ENCODE peak calls at places on chromosomes 1 and 21, in nine cellular contexts. E is activated CD4-positive, CD25-positive, alpha-beta regulatory T cell treated with anti-CD3 and anti-CD28 coated beads, Interleukin-2, amount 50 U/mL, for 72 hours; Q is dorsolateral prefrontal cortex; Y is activated CD4-positive, alpha-beta memory T cell treated with anti-CD3 and anti-CD28 coated beads for 36 hours; L is Ammon's horn; H is SK-N-MC; I is activated effector memory CD4-positive, alpha-beta T cell treated with anti-CD3 and anti-CD28 coated beads, Interleukin-2, amount 50 U/mL, for 16 hours; G is AG09319; F is activated CD4-positive, alpha-beta T cell treated with anti-CD3 and anti-CD28 coated beads, Interleukin-2, amount 50 U/mL, for 24 hours. W is an unnamed sample.

GRCh38 chr1:30700528-30701265 is 22.7 kb downstream of the MATN1 start:
- DNase-seq in Q (no peak), F (no peak), H (no peak), G (no peak), I (no peak), L (peak), Y (no peak), E (no peak), W (peak)

GRCh38 chr21:46052703-46053651 is 44.9 kb upstream of the COL6A2 start:
- DNase-seq in H (no peak), G (no peak), F (peak), E (no peak), Q (no peak), Y (peak), L (no peak), I (peak), W (no peak)

GRCh38 chr1:8142955-8143629 is 117.0 kb upstream of the ERRFI1 start:
- DNase-seq in Y (no peak), Q (no peak), I (no peak), H (no peak), G (no peak), L (no peak), E (no peak), F (no peak), W (no peak)

GRCh38 chr1:7671676-7672075 is 99.4 kb upstream of the VAMP3 start:
- DNase-seq in G (no peak), I (no peak), H (no peak), Q (no peak), L (no peak), Y (no peak), E (no peak), F (no peak), W (no peak)

GRCh38 chr1:145892486-145893087 is 6.9 kb upstream of the ANKRD35 start:
- DNase-seq in I (no peak), F (no peak), Y (no peak), L (no peak), G (no peak), E (no peak), H (no peak), Q (no peak), W (no peak)

GRCh38 chr1:33424205-33424604 is 6.7 kb downstream of the PHC2 start:
- DNase-seq in I (no peak), E (no peak), L (no peak), H (no peak), F (no peak), Y (no peak), Q (no peak), G (no peak), W (no peak)

GRCh38 chr1:230752407-230752806 is 5.2 kb downstream of the CAPN9 start:
- DNase-seq in L (peak), F (no peak), E (no peak), Q (peak), I (no peak), H (no peak), G (no peak), Y (no peak), W (peak)

GRCh38 chr1:163055531-163055930 is 13.6 kb upstream of the RGS4 start:
- DNase-seq in H (peak), L (peak), I (no peak), Y (no peak), E (no peak), Q (no peak), G (no peak), F (no peak), W (no peak)

GRCh38 chr1:37270639-37271038 is 203.7 kb upstream of the ZC3H12A start:
- DNase-seq in Y (no peak), L (no peak), E (no peak), H (no peak), F (no peak), G (no peak), I (no peak), Q (no peak), W (no peak)

GRCh38 chr1:228416217-228416971 is at the start of gene TRIM17:
- DNase-seq in F (no peak), H (no peak), I (peak), Q (no peak), E (no peak), L (no peak), G (no peak), Y (peak), W (no peak)

GRCh38 chr1:234975122-234975940 is 153.3 kb downstream of the TOMM20 start:
- DNase-seq in G (peak), H (no peak), Q (no peak), E (no peak), Y (no peak), L (no peak), F (no peak), I (peak), W (no peak)

GRCh38 chr1:205360166-205360565 is 3.4 kb upstream of the KLHDC8A start:
- DNase-seq in F (no peak), L (peak), Q (peak), I (no peak), Y (no peak), E (no peak), G (no peak), H (no peak), W (no peak)

GRCh38 chr1:97581614-97582051 is 339.2 kb downstream of the DPYD start:
- DNase-seq in F (no peak), I (no peak), E (no peak), L (no peak), Q (no peak), G (no peak), Y (no peak), H (no peak), W (no peak)

GRCh38 chr21:26961704-26962103 is 5.2 kb downstream of the ADAMTS5 start:
- DNase-seq in Y (no peak), F (no peak), Q (no peak), H (no peak), G (no peak), L (no peak), I (no peak), E (no peak), W (no peak)

GRCh38 chr1:157505481-157506272 is 46.6 kb downstream of the FCRL5 start:
- DNase-seq in L (peak), G (peak), Q (peak), E (no peak), I (no peak), Y (peak), F (peak), H (no peak), W (no peak)

GRCh38 chr1:229258851-229259110 is 12.1 kb upstream of the RAB4A start:
- DNase-seq in E (no peak), F (no peak), I (no peak), Q (no peak), G (no peak), H (no peak), Y (no peak), L (no peak), W (no peak)

GRCh38 chr1:68228833-68229232 is 3.5 kb downstream of the WLS start:
- DNase-seq in G (peak), I (no peak), L (no peak), E (no peak), Q (no peak), H (no peak), F (no peak), Y (no peak), W (no peak)

GRCh38 chr1:1763657-1764621 is 14.3 kb downstream of the NADK start:
- DNase-seq in Y (no peak), H (no peak), L (peak), G (no peak), I (no peak), Q (peak), E (no peak), F (no peak), W (no peak)

GRCh38 chr1:192160186-192160585 is 1.9 kb downstream of the RGS18 start:
- DNase-seq in F (no peak), G (no peak), E (no peak), Y (no peak), I (no peak), L (no peak), H (no peak), Q (no peak), W (no peak)

GRCh38 chr1:109996476-109996875 is 11.9 kb downstream of the AHCYL1 start:
- DNase-seq in F (no peak), E (no peak), Q (no peak), Y (no peak), L (no peak), H (no peak), I (no peak), G (no peak), W (no peak)

GRCh38 chr1:24925082-24925779 is 4.8 kb downstream of the RUNX3 start:
- DNase-seq in F (peak), Q (no peak), G (no peak), I (peak), Y (peak), L (no peak), H (no peak), E (peak), W (no peak)

GRCh38 chr1:37174876-37175275 is 140.6 kb upstream of the GRIK3 start:
- DNase-seq in E (no peak), H (no peak), I (no peak), F (no peak), Q (no peak), G (no peak), L (no peak), Y (no peak), W (no peak)

GRCh38 chr1:1181938-1182410 is 8.3 kb downstream of the TTLL10 start:
- DNase-seq in E (no peak), G (no peak), I (no peak), Q (no peak), L (no peak), H (no peak), F (no peak), Y (no peak), W (no peak)

GRCh38 chr1:156247460-156248322 is at the start of gene PAQR6:
- DNase-seq in L (peak), G (no peak), H (no peak), F (no peak), I (no peak), E (no peak), Q (peak), Y (no peak), W (peak)

GRCh38 chr1:117499071-117499470 is 106.8 kb upstream of the TENT5C start:
- DNase-seq in H (no peak), Q (no peak), F (no peak), I (no peak), E (no peak), L (no peak), Y (no peak), G (no peak), W (no peak)

W was measured in frontal cortex.